ENCODE peak calls at places on chromosomes 4 and X, in seven cellular contexts. L, C, Q, P, E, D and N are unnamed samples.

GRCh38 chr4:2450394-2451035 is 18.4 kb upstream of the RNF4 start:
- DNase-seq in C (no peak), E (no peak), L (no peak), Q (no peak), P (no peak), D (no peak), N (no peak)

GRCh38 chrX:53684415-53685192 is 1.9 kb downstream of the HUWE1 start:
- DNase-seq in L (peak; percentile 92), P (no peak), E (no peak), D (no peak), C (no peak), Q (no peak), N (no peak)

GRCh38 chr4:76787898-76788297 is 110.0 kb downstream of the SOWAHB start:
- DNase-seq in D (no peak), C (no peak), L (no peak), Q (no peak), P (no peak), E (no peak), N (no peak)

GRCh38 chr4:41537267-41537890 is 578 bp upstream of the LIMCH1 start:
- DNase-seq in P (no peak), E (no peak), Q (no peak), L (no peak), C (no peak), D (no peak), N (no peak)

GRCh38 chrX:109384569-109385174 is 97.2 kb downstream of the GUCY2F start:
- DNase-seq in E (peak; percentile 5), L (no peak), D (peak; percentile 57), Q (no peak), C (no peak), P (peak; percentile 10), N (no peak)

GRCh38 chr4:92600638-92601037 is 296.9 kb downstream of the GRID2 start:
- DNase-seq in Q (no peak), D (peak; percentile 1), P (no peak), L (no peak), C (no peak), E (no peak), N (no peak)

GRCh38 chr4:63063765-63064164 is 1345.5 kb downstream of the TECRL start:
- DNase-seq in P (no peak), L (no peak), Q (no peak), C (no peak), E (no peak), D (no peak), N (no peak)

GRCh38 chrX:111041018-111041462 is 55.0 kb upstream of the PAK3 start:
- DNase-seq in Q (no peak), P (peak; percentile 90), C (no peak), D (no peak), E (no peak), L (no peak), N (no peak)

GRCh38 chr4:122632396-122633143 is 11.7 kb upstream of the IL21 start:
- DNase-seq in Q (no peak), E (no peak), C (no peak), D (no peak), P (peak; percentile 47), L (no peak), N (no peak)

GRCh38 chrX:11557120-11557519 is 108.6 kb downstream of the ARHGAP6 start:
- DNase-seq in E (no peak), P (peak; percentile 72), L (no peak), D (no peak), C (no peak), Q (no peak), N (no peak)

GRCh38 chrX:97909245-97909644 is 1025.5 kb downstream of the RPA4 start:
- DNase-seq in Q (no peak), E (no peak), D (no peak), P (no peak), C (no peak), L (no peak), N (no peak)

GRCh38 chr4:7155611-7156071 is 36.7 kb upstream of the SORCS2 start:
- DNase-seq in Q (no peak), D (no peak), P (no peak), C (peak; percentile 51), L (no peak), E (peak; percentile 36), N (peak; percentile 53)

GRCh38 chrX:108165349-108166111 is 74.0 kb downstream of the ATG4A start:
- DNase-seq in D (peak; percentile 67), Q (no peak), C (no peak), L (no peak), P (peak; percentile 51), E (peak; percentile 29), N (no peak)

GRCh38 chr4:38324861-38325451 is 339.0 kb upstream of the KLF3 start:
- DNase-seq in C (no peak), L (peak; percentile 20), D (no peak), E (no peak), P (no peak), Q (no peak), N (no peak)

DNA sequence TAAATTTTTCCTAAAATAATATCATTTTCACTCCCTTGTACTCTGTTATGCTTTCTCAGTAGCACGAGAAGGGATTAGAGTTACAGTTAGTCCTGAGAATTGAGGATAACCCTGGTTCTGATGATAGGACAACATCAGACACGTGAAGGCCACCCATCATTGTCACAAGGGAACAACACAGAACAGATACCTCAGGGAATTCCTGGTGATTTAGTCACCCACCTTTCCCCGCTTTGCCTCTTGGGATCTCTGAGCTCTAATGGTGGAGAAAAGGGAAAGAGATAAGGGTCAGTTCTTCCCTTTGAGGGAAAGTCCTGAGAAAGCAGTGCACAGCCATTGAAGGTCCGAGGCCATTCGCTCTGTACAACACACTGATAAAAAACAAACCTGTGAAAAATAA is 112.3 kb upstream of the GALNT7 start:
- DNase-seq in Q (no peak), E (no peak), D (no peak), C (no peak), L (no peak), P (no peak), N (no peak)
- H3K27ac ChIP-seq in Q (no peak overlapping the region), E (no peak overlapping the region), D (no peak overlapping the region), C (no peak overlapping the region), L (no peak overlapping the region), P (no peak overlapping the region), N (no peak overlapping the region)

GRCh38 chr4:161010227-161010626 is 1153.6 kb downstream of the FSTL5 start:
- DNase-seq in E (no peak), P (no peak), D (no peak), C (no peak), Q (no peak), L (no peak), N (no peak)
- H3K9me3 ChIP-seq in E (no peaks in the 10 kb centered on the region), P (no peaks in the 10 kb centered on the region), D (no peaks in the 10 kb centered on the region), C (no peaks in the 10 kb centered on the region), Q (no peaks in the 10 kb centered on the region), L (no peaks in the 10 kb centered on the region), N (no peaks in the 10 kb centered on the region)

DNA sequence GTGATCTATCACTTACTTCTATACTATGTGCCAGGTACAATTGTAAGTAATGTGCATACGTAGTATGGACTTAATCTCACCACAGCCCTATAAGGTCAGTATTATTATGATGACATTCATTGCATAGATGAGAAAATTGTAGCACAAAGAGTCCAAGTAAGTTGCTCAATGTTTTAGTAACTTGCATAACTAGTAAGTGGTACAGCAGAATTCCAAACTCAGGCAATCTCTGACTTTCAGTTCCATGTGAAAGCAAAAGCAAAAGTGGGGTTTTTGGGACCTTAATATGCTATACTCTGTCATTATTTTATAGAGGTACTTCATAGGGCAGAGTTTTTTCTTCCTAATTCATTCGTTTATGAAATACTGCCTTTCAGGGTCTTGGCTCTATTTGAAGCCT is 188.8 kb upstream of the VEGFC start:
- DNase-seq in P (peak; percentile 72), D (no peak), E (no peak), Q (no peak), C (no peak), L (no peak), N (no peak)
- H3K27ac ChIP-seq in P (no peak overlapping the region), D (no peak overlapping the region), E (no peak overlapping the region), Q (no peak overlapping the region), C (no peak overlapping the region), L (no peak overlapping the region), N (no peak overlapping the region)

DNA sequence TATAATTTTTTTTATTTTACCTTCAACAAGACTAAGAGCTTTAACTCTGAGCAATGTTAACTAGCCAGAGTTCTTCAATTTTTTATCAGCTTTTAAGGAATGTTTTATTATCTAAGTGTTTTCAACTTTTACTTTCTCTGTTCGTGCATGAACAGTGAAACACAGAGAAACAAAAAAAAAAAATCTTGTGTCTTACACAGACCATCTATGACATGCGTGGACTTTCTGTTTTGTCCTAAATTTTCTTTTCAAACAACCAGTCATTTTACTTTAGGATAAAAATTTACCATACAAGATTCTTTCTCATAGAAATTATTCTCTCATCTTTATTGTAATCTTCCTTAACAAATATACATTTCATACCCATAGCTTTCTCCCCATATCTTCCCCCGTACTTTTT is 731.9 kb upstream of the PCDH10 start:
- DNase-seq in P (no peak), L (no peak), E (no peak), C (no peak), D (no peak), Q (no peak), N (no peak)
- H3K9me3 ChIP-seq in P (peaks cover 8% of the 10 kb centered on the region), L (no peaks in the 10 kb centered on the region), E (no peaks in the 10 kb centered on the region), C (no peaks in the 10 kb centered on the region), D (no peaks in the 10 kb centered on the region), Q (peaks cover 2% of the 10 kb centered on the region), N (no peaks in the 10 kb centered on the region)

GRCh38 chr4:106615407-106615945 is 246.9 kb upstream of the GIMD1 start:
- DNase-seq in C (no peak), D (no peak), L (no peak), E (no peak), P (no peak), Q (no peak), N (no peak)
- H3K27ac ChIP-seq in C (no peak overlapping the region), D (no peak overlapping the region), L (no peak overlapping the region), E (no peak overlapping the region), P (no peak overlapping the region), Q (no peak overlapping the region), N (no peak overlapping the region)

GRCh38 chrX:148459343-148459742 is 41.1 kb upstream of the AFF2 start:
- DNase-seq in L (no peak), D (no peak), Q (no peak), E (no peak), C (no peak), P (no peak), N (no peak)
- H3K9me3 ChIP-seq in L (no peaks in the 10 kb centered on the region), D (no peaks in the 10 kb centered on the region), Q (no peaks in the 10 kb centered on the region), E (no peaks in the 10 kb centered on the region), C (no peaks in the 10 kb centered on the region), P (peaks cover 4% of the 10 kb centered on the region), N (no peaks in the 10 kb centered on the region)

GRCh38 chr4:100981447-100982204 is 365.7 kb downstream of the PPP3CA start:
- DNase-seq in L (no peak), P (peak; percentile 20), Q (no peak), E (no peak), C (no peak), D (no peak), N (no peak)
- H3K27ac ChIP-seq in L (no peak overlapping the region), P (no peak overlapping the region), Q (peak overlapping the region; percentile 31), E (no peak overlapping the region), C (no peak overlapping the region), D (no peak overlapping the region), N (no peak overlapping the region)

GRCh38 chrX:555589-556220 is 74.9 kb upstream of the SHOX start:
- DNase-seq in L (no peak), E (no peak), P (no peak), C (no peak), Q (peak; percentile 11), D (no peak), N (no peak)
- H3K9me3 ChIP-seq in L (no peaks in the 10 kb centered on the region), E (no peaks in the 10 kb centered on the region), P (peaks cover 28% of the 10 kb centered on the region), C (no peaks in the 10 kb centered on the region), Q (peaks cover 2% of the 10 kb centered on the region), D (no peaks in the 10 kb centered on the region), N (no peaks in the 10 kb centered on the region)